ENCODE peak calls at places on chromosomes 12 and 14, in six cellular contexts. C, Y, V, A, K and O are unnamed samples.

GRCh38 chr12:13146539-13146938 is 43.1 kb upstream of the GSG1 start:
- DNase-seq in C (no peak), Y (peak), V (no peak), A (no peak), K (no peak), O (no peak)

GRCh38 chr14:55133416-55133815 is 4.4 kb downstream of the LGALS3 start:
- DNase-seq in C (no peak), Y (peak), V (no peak), A (no peak), K (no peak), O (no peak)

GRCh38 chr12:75446857-75447256 is 33.7 kb upstream of the GLIPR1 start:
- DNase-seq in C (no peak), Y (peak), V (no peak), A (peak), K (no peak), O (no peak)

GRCh38 chr12:124506145-124506831 is 61.1 kb downstream of the NCOR2 start:
- DNase-seq in C (peak), Y (peak), V (peak), A (no peak), K (no peak), O (no peak)

GRCh38 chr12:90015228-90015627 is 306.6 kb upstream of the ATP2B1 start:
- DNase-seq in C (no peak), Y (peak), V (no peak), A (no peak), K (no peak), O (no peak)

GRCh38 chr12:52672321-52672933 is 7.8 kb downstream of the KRT1 start:
- DNase-seq in C (no peak), Y (no peak), V (no peak), A (peak), K (no peak), O (no peak)

GRCh38 chr14:102323102-102323501 is 3.6 kb downstream of the ZNF839 start:
- DNase-seq in C (peak), Y (peak), V (peak), A (peak), K (peak), O (peak)

GRCh38 chr12:47985596-47986265 is 18.5 kb downstream of the COL2A1 start:
- DNase-seq in C (no peak), Y (no peak), V (no peak), A (no peak), K (no peak), O (no peak)

GRCh38 chr12:131434208-131435125 is 276.4 kb upstream of the SFSWAP start:
- DNase-seq in C (no peak), Y (no peak), V (no peak), A (no peak), K (no peak), O (peak)

GRCh38 chr14:32078030-32078793 is 1.1 kb downstream of the ARHGAP5 start:
- DNase-seq in C (no peak), Y (peak), V (peak), A (no peak), K (peak), O (no peak)

GRCh38 chr12:4974217-4974616 is 64.5 kb downstream of the KCNA1 start:
- DNase-seq in C (no peak), Y (no peak), V (no peak), A (no peak), K (no peak), O (no peak)

GRCh38 chr12:131123817-131124216 is 170.1 kb downstream of the ADGRD1 start:
- DNase-seq in C (no peak), Y (no peak), V (no peak), A (no peak), K (no peak), O (peak)

GRCh38 chr12:3214508-3215365 is 137.6 kb downstream of the TSPAN9 start:
- DNase-seq in C (no peak), Y (no peak), V (no peak), A (no peak), K (no peak), O (no peak)

GRCh38 chr14:57199911-57200310 is 68.8 kb downstream of the EXOC5 start:
- DNase-seq in C (no peak), Y (peak), V (no peak), A (no peak), K (no peak), O (no peak)

GRCh38 chr12:91250273-91250672 is 67.7 kb upstream of the DCN start:
- DNase-seq in C (no peak), Y (peak), V (no peak), A (no peak), K (no peak), O (no peak)

GRCh38 chr14:95544588-95544987 is 9.7 kb downstream of the GLRX5 start:
- DNase-seq in C (no peak), Y (peak), V (no peak), A (no peak), K (no peak), O (no peak)

GRCh38 chr12:122058750-122059149 is 19.8 kb upstream of the MLXIP start:
- DNase-seq in C (no peak), Y (no peak), V (no peak), A (no peak), K (no peak), O (no peak)

GRCh38 chr12:104458645-104459555 is 2.2 kb downstream of the CHST11 start:
- DNase-seq in C (no peak), Y (peak), V (peak), A (peak), K (peak), O (no peak)

GRCh38 chr12:10363922-10364838 is 25.7 kb downstream of the KLRK1 start:
- DNase-seq in C (no peak), Y (peak), V (no peak), A (no peak), K (peak), O (no peak)

GRCh38 chr12:68610435-68611093 is at the start of gene RAP1B:
- DNase-seq in C (no peak), Y (peak), V (peak), A (peak), K (peak), O (peak)

GRCh38 chr14:77302926-77303325 is 17.8 kb downstream of the POMT2 start:
- DNase-seq in C (no peak), Y (peak), V (no peak), A (peak), K (no peak), O (no peak)

GRCh38 chr12:68358532-68359485 is 26.6 kb upstream of the MDM1 start:
- DNase-seq in C (peak), Y (peak), V (peak), A (peak), K (peak), O (peak)

GRCh38 chr14:56855891-56856461 is 45.7 kb upstream of the OTX2 start:
- DNase-seq in C (no peak), Y (no peak), V (no peak), A (no peak), K (peak), O (no peak)

GRCh38 chr14:60226296-60226695 is 22.7 kb upstream of the PPM1A start:
- DNase-seq in C (no peak), Y (no peak), V (no peak), A (no peak), K (no peak), O (no peak)

GRCh38 chr12:57590892-57591566 is at the start of gene PIP4K2C:
- DNase-seq in C (peak), Y (peak), V (peak), A (peak), K (peak), O (peak)

GRCh38 chr12:79409562-79409961 is 281.2 kb downstream of the PAWR start:
- DNase-seq in C (no peak), Y (peak), V (no peak), A (no peak), K (peak), O (no peak)

GRCh38 chr12:107875772-107876171 is 101.3 kb downstream of the ASCL4 start:
- DNase-seq in C (no peak), Y (no peak), V (no peak), A (no peak), K (no peak), O (no peak)

GRCh38 chr12:7667025-7667575 is 1.4 kb upstream of the APOBEC1 start:
- DNase-seq in C (no peak), Y (peak), V (no peak), A (peak), K (peak), O (no peak)
- TF ChIP-seq CTCF in C (no peak), Y (peak), V (no peak), A (peak), K (peak), O (peak)

GRCh38 chr12:96720363-96720705 is 186.7 kb upstream of the NEDD1 start:
- DNase-seq in C (no peak), Y (peak), V (no peak), A (no peak), K (no peak), O (no peak)
- TF ChIP-seq CTCF in C (no peak), Y (no peak), V (no peak), A (no peak), K (no peak), O (no peak)

GRCh38 chr12:69633061-69633460 is 22.4 kb upstream of the LRRC10 start:
- DNase-seq in C (no peak), Y (peak), V (no peak), A (no peak), K (no peak), O (no peak)
- TF ChIP-seq CTCF in C (no peak), Y (peak), V (no peak), A (no peak), K (no peak), O (peak)

DNA sequence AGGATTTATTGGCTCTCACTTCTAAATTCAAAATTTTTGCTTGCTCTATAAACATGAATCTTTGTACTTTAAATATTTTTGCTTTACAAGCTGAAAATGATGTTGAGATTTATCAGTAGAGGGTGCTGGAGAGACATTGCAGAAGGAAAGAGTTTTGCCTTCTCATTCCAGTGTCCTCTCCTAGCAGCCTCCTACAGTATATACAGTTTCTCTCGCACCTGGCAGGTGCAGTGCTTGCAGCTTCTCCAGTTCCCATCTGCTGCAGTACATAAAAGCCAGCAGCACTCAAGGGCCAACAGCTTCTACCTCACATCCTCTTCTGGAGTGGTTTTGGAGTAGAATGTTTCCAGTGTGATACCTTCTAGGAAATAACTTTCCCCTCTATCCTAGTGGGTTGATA is 601.8 kb upstream of the ATXN7L3B start:
- DNase-seq in C (no peak), Y (no peak), V (no peak), A (no peak), K (peak), O (no peak)
- TF ChIP-seq CTCF in C (no peak), Y (no peak), V (no peak), A (peak), K (no peak), O (peak)

GRCh38 chr12:109910254-109910968 is 10.3 kb downstream of the TCHP start:
- DNase-seq in C (no peak), Y (no peak), V (no peak), A (no peak), K (no peak), O (no peak)

GRCh38 chr12:109915171-109916040 is 15.3 kb downstream of the TCHP start:
- DNase-seq in C (no peak), Y (no peak), V (peak), A (no peak), K (no peak), O (no peak)

GRCh38 chr12:109912790-109913189 is 12.7 kb downstream of the TCHP start:
- DNase-seq in C (no peak), Y (no peak), V (no peak), A (no peak), K (no peak), O (no peak)

GRCh38 chr12:109914461-109914860 is 14.4 kb downstream of the TCHP start:
- DNase-seq in C (no peak), Y (no peak), V (no peak), A (no peak), K (no peak), O (no peak)

GRCh38 chr12:109910969-109911348 is 10.9 kb downstream of the TCHP start:
- DNase-seq in C (no peak), Y (peak), V (no peak), A (no peak), K (no peak), O (no peak)
- TF ChIP-seq CTCF in C (no peak), Y (peak), V (no peak), A (peak), K (peak), O (peak)

GRCh38 chr12:100951756-100952155 is 157.2 kb downstream of the ANO4 start:
- DNase-seq in C (no peak), Y (no peak), V (no peak), A (no peak), K (no peak), O (no peak)
- TF ChIP-seq CTCF in C (no peak), Y (no peak), V (no peak), A (peak), K (no peak), O (no peak)

DNA sequence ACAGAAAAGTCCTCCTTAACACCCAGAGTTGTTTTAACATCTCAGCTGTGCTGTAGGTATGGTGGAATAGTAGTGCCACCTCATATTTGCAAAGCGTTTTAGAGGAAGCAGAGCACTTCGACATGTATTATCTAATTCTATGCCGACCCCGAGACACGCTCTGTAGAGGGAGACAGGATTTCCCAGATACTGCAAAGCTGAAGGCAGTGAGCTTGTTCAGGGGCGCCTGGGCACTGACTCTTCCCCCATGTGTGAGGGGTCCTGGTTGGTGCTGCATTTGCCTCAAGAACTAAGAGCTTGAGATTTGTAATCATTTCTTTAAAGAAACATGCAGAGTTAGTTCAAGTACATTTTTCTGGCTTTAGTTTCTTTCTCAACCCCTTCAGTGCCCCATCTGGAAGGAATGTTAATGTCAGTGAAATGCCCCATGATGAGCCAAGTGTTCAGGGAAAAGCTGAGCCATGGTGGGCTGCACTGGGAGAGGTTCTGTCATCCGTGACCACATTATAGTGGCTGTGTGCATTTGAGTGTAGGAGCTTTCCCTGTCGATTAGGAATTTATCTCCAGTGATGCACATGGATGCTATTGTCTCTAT is 66.3 kb downstream of the MBIP start:
- DNase-seq in C (no peak), Y (peak), V (no peak), A (no peak), K (no peak), O (no peak)
- TF ChIP-seq CTCF in C (no peak), Y (peak), V (no peak), A (peak), K (peak), O (peak)

GRCh38 chr12:112258926-112259325 is 123.3 kb downstream of the HECTD4 start:
- DNase-seq in C (no peak), Y (no peak), V (no peak), A (no peak), K (no peak), O (no peak)

GRCh38 chr12:112266473-112266872 is 115.8 kb downstream of the HECTD4 start:
- DNase-seq in C (no peak), Y (no peak), V (no peak), A (no peak), K (no peak), O (no peak)

GRCh38 chr12:112256780-112257179 is 125.5 kb downstream of the HECTD4 start:
- DNase-seq in C (no peak), Y (no peak), V (no peak), A (no peak), K (no peak), O (no peak)

DNA sequence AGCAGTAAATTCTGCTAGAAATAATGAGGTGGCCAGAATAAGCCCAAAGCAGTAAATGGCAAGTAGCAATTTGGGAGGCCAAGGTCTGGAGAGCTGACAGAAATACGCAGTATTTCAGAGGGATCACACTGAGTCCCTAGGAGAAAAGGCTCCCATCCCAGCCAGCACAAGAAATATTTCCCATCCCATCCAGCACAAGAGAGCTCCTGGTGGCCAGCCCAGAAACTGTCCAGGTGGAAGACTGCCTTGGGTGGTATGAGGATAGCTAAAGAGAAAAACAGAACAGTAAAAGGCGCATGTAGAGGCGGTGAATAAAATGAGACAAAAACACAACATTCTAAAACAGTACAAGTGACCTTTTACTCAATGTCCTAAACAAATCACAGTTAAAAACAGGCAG is 120.7 kb downstream of the HECTD4 start:
- DNase-seq in C (no peak), Y (no peak), V (no peak), A (no peak), K (no peak), O (no peak)
- TF ChIP-seq CTCF in C (no peak), Y (peak), V (no peak), A (no peak), K (peak), O (peak)

DNA sequence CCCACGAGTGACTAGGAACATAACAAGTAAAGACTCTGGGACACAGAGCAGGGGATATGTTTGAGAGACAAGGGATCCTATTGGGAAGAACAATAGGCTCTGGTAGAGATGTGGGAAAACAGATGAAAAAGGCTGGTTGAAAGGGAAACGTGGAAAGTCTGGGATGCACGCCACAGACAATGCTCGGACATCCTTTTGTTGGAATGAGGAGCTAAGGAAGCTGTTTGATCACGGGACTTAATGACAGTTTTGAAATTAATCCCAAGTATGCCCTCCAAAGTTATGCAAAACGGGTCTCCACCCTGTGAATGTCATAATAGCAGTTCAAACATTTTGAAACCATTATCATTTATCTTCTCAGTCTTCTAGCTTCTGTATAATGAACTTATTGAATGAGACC is 31.7 kb upstream of the ANO2 start:
- DNase-seq in C (no peak), Y (no peak), V (no peak), A (no peak), K (no peak), O (no peak)
- TF ChIP-seq CTCF in C (no peak), Y (no peak), V (no peak), A (no peak), K (no peak), O (no peak)